ENCODE peak calls at places on chromosome 19, in six cellular contexts. H is small intestine, X is tibial nerve, E is Peyer's patch, W is iPS DF 6.9, Q is endodermal cell. R is an unnamed sample.

GRCh38 chr19:44943801-44944249 is 1.8 kb downstream of the APOC4 start:
- DNase-seq in H (no peak), X (peak; percentile 41), E (no peak), W (no peak), Q (no peak), R (peak; percentile 51)

GRCh38 chr19:48896191-48896720 is 2.3 kb downstream of the TULP2 start:
- DNase-seq in H (no peak), X (peak; percentile 71), E (peak; percentile 63), W (no peak), Q (peak; percentile 98), R (peak; percentile 78)

GRCh38 chr19:55591555-55591954 is 7.8 kb downstream of the FIZ1 start:
- DNase-seq in H (no peak), X (no peak), E (no peak), W (no peak), Q (peak; percentile 74), R (peak; percentile 48)

GRCh38 chr19:50414850-50415660 is 3.7 kb upstream of the SPIB start:
- DNase-seq in H (peak; percentile 57), X (peak; percentile 63), E (peak; percentile 86), W (peak; percentile 67), Q (peak; percentile 97), R (peak; percentile 79)

GRCh38 chr19:42140125-42140754 is 8.0 kb upstream of the POU2F2 start:
- DNase-seq in H (peak; percentile 24), X (peak; percentile 43), E (no peak), W (no peak), Q (peak; percentile 97), R (peak; percentile 74)

GRCh38 chr19:46606019-46606418 is 4.9 kb downstream of the CALM3 start:
- DNase-seq in H (no peak), X (no peak), E (no peak), W (no peak), Q (peak; percentile 22), R (no peak)

GRCh38 chr19:46499692-46500091 is 4.0 kb upstream of the PNMA8B start:
- DNase-seq in H (no peak), X (no peak), E (no peak), W (no peak), Q (no peak), R (no peak)

GRCh38 chr19:52366414-52366824 is 3.3 kb upstream of the ZNF880 start:
- DNase-seq in H (no peak), X (no peak), E (no peak), W (no peak), Q (no peak), R (no peak)

GRCh38 chr19:366205-366783 is 21.7 kb upstream of the MIER2 start:
- DNase-seq in H (no peak), X (no peak), E (no peak), W (no peak), Q (peak; percentile 7), R (no peak)

GRCh38 chr19:30799854-30800755 is 427.9 kb downstream of the ZNF536 start:
- DNase-seq in H (peak; percentile 25), X (peak; percentile 47), E (no peak), W (peak; percentile 48), Q (peak; percentile 91), R (peak; percentile 75)

GRCh38 chr19:2145831-2146241 is 5.5 kb downstream of the AP3D1 start:
- DNase-seq in H (no peak), X (no peak), E (no peak), W (no peak), Q (no peak), R (no peak)

GRCh38 chr19:41785653-41786052 is 10.7 kb upstream of the CEACAM3 start:
- DNase-seq in H (peak; percentile 89), X (peak; percentile 18), E (peak; percentile 61), W (peak; percentile 93), Q (peak; percentile 88), R (peak; percentile 66)

GRCh38 chr19:844300-844971 is 3.6 kb downstream of the PRTN3 start:
- DNase-seq in H (no peak), X (no peak), E (no peak), W (no peak), Q (no peak), R (no peak)

GRCh38 chr19:55116232-55117062 is 990 bp downstream of the PPP1R12C start:
- DNase-seq in H (peak; percentile 50), X (peak; percentile 67), E (peak; percentile 64), W (no peak), Q (peak; percentile 74), R (peak; percentile 79)

GRCh38 chr19:409006-409514 is at the start of gene C2CD4C:
- DNase-seq in H (no peak), X (no peak), E (peak; percentile 47), W (no peak), Q (peak; percentile 76), R (no peak)

GRCh38 chr19:35557539-35558399 is 5.7 kb downstream of the ATP4A start:
- DNase-seq in H (peak; percentile 31), X (no peak), E (no peak), W (peak; percentile 77), Q (peak; percentile 100), R (peak; percentile 82)

GRCh38 chr19:10713317-10713716 is 4.6 kb upstream of the DNM2 start:
- DNase-seq in H (peak; percentile 83), X (no peak), E (peak; percentile 81), W (no peak), Q (no peak), R (no peak)

GRCh38 chr19:48988286-48988685 is 4.8 kb downstream of the GYS1 start:
- DNase-seq in H (no peak), X (no peak), E (no peak), W (no peak), Q (no peak), R (no peak)

GRCh38 chr19:51019544-51019925 is at the start of gene KLK10:
- DNase-seq in H (no peak), X (no peak), E (no peak), W (no peak), Q (peak; percentile 61), R (no peak)

GRCh38 chr19:33102893-33103292 is 21.9 kb downstream of the GPATCH1 start:
- DNase-seq in H (no peak), X (no peak), E (no peak), W (no peak), Q (no peak), R (no peak)

GRCh38 chr19:51660975-51661600 is 14.5 kb upstream of the SIGLEC14 start:
- DNase-seq in H (peak; percentile 68), X (peak; percentile 85), E (peak; percentile 64), W (peak; percentile 57), Q (peak; percentile 93), R (peak; percentile 93)

GRCh38 chr19:38251564-38252051 is 4.6 kb downstream of the PPP1R14A start:
- DNase-seq in H (peak; percentile 28), X (peak; percentile 48), E (no peak), W (no peak), Q (peak; percentile 54), R (peak; percentile 71)

GRCh38 chr19:48768989-48769713 is 13.8 kb downstream of the FGF21 start:
- DNase-seq in H (no peak), X (no peak), E (no peak), W (no peak), Q (no peak), R (no peak)

GRCh38 chr19:38650911-38651584 is 3.6 kb downstream of the ACTN4 start:
- DNase-seq in H (no peak), X (peak; percentile 61), E (no peak), W (no peak), Q (no peak), R (no peak)

GRCh38 chr19:52662631-52663030 is 24.5 kb upstream of the ZNF83 start:
- DNase-seq in H (no peak), X (no peak), E (no peak), W (no peak), Q (no peak), R (no peak)

GRCh38 chr19:48539503-48540096 is 12.4 kb upstream of the SULT2B1 start:
- DNase-seq in H (peak; percentile 82), X (peak; percentile 12), E (peak; percentile 75), W (no peak), Q (no peak), R (no peak)

GRCh38 chr19:10677796-10678195 is 23.4 kb upstream of the QTRT1 start:
- DNase-seq in H (no peak), X (no peak), E (no peak), W (no peak), Q (no peak), R (no peak)

GRCh38 chr19:47619763-47620162 is 10.8 kb downstream of the BICRA start:
- DNase-seq in H (peak; percentile 79), X (no peak), E (no peak), W (no peak), Q (peak; percentile 91), R (no peak)

GRCh38 chr19:43747557-43748204 is 7.1 kb downstream of the SMG9 start:
- DNase-seq in H (no peak), X (no peak), E (no peak), W (no peak), Q (no peak), R (no peak)

GRCh38 chr19:45215391-45216191 is 29.6 kb downstream of the EXOC3L2 start:
- DNase-seq in H (no peak), X (no peak), E (no peak), W (no peak), Q (peak; percentile 85), R (peak; percentile 29)

GRCh38 chr19:677601-678380 is 1.6 kb downstream of the FSTL3 start:
- DNase-seq in H (no peak), X (no peak), E (no peak), W (no peak), Q (peak; percentile 43), R (no peak)

GRCh38 chr19:43697295-43697694 is 18.6 kb upstream of the IRGC start:
- DNase-seq in H (no peak), X (no peak), E (no peak), W (no peak), Q (no peak), R (no peak)

GRCh38 chr19:36152061-36152885 is at the start of gene COX7A1:
- DNase-seq in H (no peak), X (peak; percentile 57), E (peak; percentile 61), W (no peak), Q (peak; percentile 54), R (peak; percentile 77)

DNA sequence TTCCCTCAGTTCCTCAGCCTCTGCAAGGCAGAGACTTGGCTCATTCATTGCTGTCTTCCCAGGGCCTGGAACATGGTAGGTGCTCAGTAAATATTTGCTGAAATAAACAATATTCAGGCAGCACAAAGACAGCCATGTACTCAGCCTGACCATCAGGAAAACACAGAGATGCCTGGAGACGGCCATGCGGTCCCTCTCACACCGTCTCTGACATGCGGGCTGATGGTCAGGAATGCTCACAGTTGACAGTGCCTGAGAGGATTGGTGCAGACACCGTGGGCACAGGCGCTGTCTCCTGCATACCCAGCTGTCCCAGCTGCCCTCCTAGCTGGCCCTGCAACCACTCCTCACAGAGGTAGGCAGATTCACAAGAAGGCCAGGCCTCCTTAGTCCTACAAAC is 893 bp downstream of the PRAM1 start:
- DNase-seq in H (no peak), X (no peak), E (no peak), W (no peak), Q (peak; percentile 45), R (no peak)
- H3K4me1 ChIP-seq in H (no peaks in the 10 kb centered on the region), X (peaks cover 15% of the 10 kb centered on the region), E (peaks cover 14% of the 10 kb centered on the region), W (peaks cover 1% of the 10 kb centered on the region), Q (no peaks in the 10 kb centered on the region), R (peaks cover 4% of the 10 kb centered on the region)

GRCh38 chr19:3405261-3405653 is 38.9 kb downstream of the NFIC start:
- DNase-seq in H (no peak), X (no peak), E (no peak), W (no peak), Q (no peak), R (no peak)
- H3K4me1 ChIP-seq in H (no peaks in the 10 kb centered on the region), X (peaks cover 87% of the 10 kb centered on the region), E (peaks cover 6% of the 10 kb centered on the region), W (peaks cover 1% of the 10 kb centered on the region), Q (no peaks in the 10 kb centered on the region), R (peaks cover 49% of the 10 kb centered on the region)

GRCh38 chr19:14406645-14407331 is 12.4 kb downstream of the DDX39A start:
- DNase-seq in H (no peak), X (no peak), E (no peak), W (no peak), Q (no peak), R (no peak)
- H3K4me1 ChIP-seq in H (peaks cover 5% of the 10 kb centered on the region), X (peaks cover 17% of the 10 kb centered on the region), E (peaks cover 34% of the 10 kb centered on the region), W (no peaks in the 10 kb centered on the region), Q (no peaks in the 10 kb centered on the region), R (peaks cover 6% of the 10 kb centered on the region)

GRCh38 chr19:18817574-18817973 is 14.2 kb upstream of the UPF1 start:
- DNase-seq in H (no peak), X (no peak), E (no peak), W (no peak), Q (no peak), R (no peak)
- H3K4me1 ChIP-seq in H (no peaks in the 10 kb centered on the region), X (no peaks in the 10 kb centered on the region), E (no peaks in the 10 kb centered on the region), W (no peaks in the 10 kb centered on the region), Q (no peaks in the 10 kb centered on the region), R (no peaks in the 10 kb centered on the region)